ENCODE peak calls at places on chromosomes 1 and 21, in ten cellular contexts. P, I, L, Z, B, H, N, V, A and C are unnamed samples.

GRCh38 chr1:204286841-204287387 is 72.8 kb downstream of the PLEKHA6 start:
- DNase-seq in P (no peak), I (peak), L (no peak), Z (peak), B (no peak), H (no peak), N (peak), V (no peak), A (no peak), C (peak)

GRCh38 chr1:36508257-36508656 is 25.5 kb upstream of the CSF3R start:
- DNase-seq in P (no peak), I (no peak), L (no peak), Z (no peak), B (no peak), H (no peak), N (no peak), V (no peak), A (peak), C (no peak)

GRCh38 chr1:154206212-154206611 is at the start of gene CFAP141:
- DNase-seq in P (no peak), I (no peak), L (no peak), Z (no peak), B (no peak), H (no peak), N (no peak), V (peak), A (peak), C (no peak)

GRCh38 chr1:13707211-13707610 is 7.2 kb downstream of the PRDM2 start:
- DNase-seq in P (no peak), I (no peak), L (peak), Z (no peak), B (no peak), H (no peak), N (peak), V (no peak), A (no peak), C (no peak)

GRCh38 chr21:34669149-34669879 is 520 bp downstream of the CLIC6 start:
- DNase-seq in P (peak), I (no peak), L (peak), Z (no peak), B (peak), H (peak), N (no peak), V (no peak), A (no peak), C (no peak)

GRCh38 chr1:234561322-234561721 is 48.7 kb downstream of the IRF2BP2 start:
- DNase-seq in P (no peak), I (no peak), L (no peak), Z (no peak), B (no peak), H (no peak), N (no peak), V (no peak), A (no peak), C (no peak)

GRCh38 chr1:100229681-100230443 is 19.8 kb downstream of the DBT start:
- DNase-seq in P (no peak), I (no peak), L (no peak), Z (no peak), B (no peak), H (no peak), N (no peak), V (peak), A (no peak), C (no peak)

GRCh38 chr1:171801395-171801990 is 20.0 kb downstream of the METTL13 start:
- DNase-seq in P (peak), I (peak), L (peak), Z (peak), B (peak), H (no peak), N (peak), V (peak), A (no peak), C (no peak)

GRCh38 chr21:38351961-38352521 is 95.2 kb downstream of the KCNJ15 start:
- DNase-seq in P (no peak), I (peak), L (peak), Z (no peak), B (no peak), H (no peak), N (peak), V (peak), A (no peak), C (no peak)

GRCh38 chr1:240306673-240307072 is 215.0 kb downstream of the FMN2 start:
- DNase-seq in P (no peak), I (no peak), L (no peak), Z (no peak), B (no peak), H (no peak), N (peak), V (no peak), A (no peak), C (no peak)

GRCh38 chr1:234758851-234759250 is 148.9 kb upstream of the IRF2BP2 start:
- DNase-seq in P (no peak), I (no peak), L (no peak), Z (no peak), B (no peak), H (no peak), N (no peak), V (no peak), A (no peak), C (no peak)

GRCh38 chr21:43574741-43575465 is 84.4 kb downstream of the HSF2BP start:
- DNase-seq in P (no peak), I (no peak), L (no peak), Z (no peak), B (no peak), H (no peak), N (no peak), V (no peak), A (peak), C (peak)

GRCh38 chr21:45590726-45591618 is 48.7 kb upstream of the SLC19A1 start:
- DNase-seq in P (peak), I (no peak), L (no peak), Z (peak), B (no peak), H (peak), N (no peak), V (no peak), A (no peak), C (no peak)

GRCh38 chr1:156077430-156077760 is 4.9 kb downstream of the MEX3A start:
- DNase-seq in P (no peak), I (no peak), L (no peak), Z (no peak), B (no peak), H (no peak), N (no peak), V (no peak), A (no peak), C (no peak)

GRCh38 chr1:26364956-26365355 is 7.6 kb downstream of the ZNF683 start:
- DNase-seq in P (no peak), I (no peak), L (no peak), Z (no peak), B (no peak), H (no peak), N (no peak), V (no peak), A (no peak), C (peak)

GRCh38 chr1:221488531-221488930 is 253.4 kb downstream of the DUSP10 start:
- DNase-seq in P (no peak), I (no peak), L (no peak), Z (no peak), B (no peak), H (no peak), N (no peak), V (no peak), A (no peak), C (no peak)